ENCODE peak calls at places on chromosomes 7 and 10, in four cellular contexts. One of them, this sample, is unnamed.

GRCh38 chr10:129580897-129581296 is 113.9 kb downstream of the MGMT start:
- DNase-seq in trophoblast cell: no peak
- DNase-seq in IMR-90: no peak
- DNase-seq in neuronal stem cell: no peak
- DNase-seq in this sample: no peak

GRCh38 chr7:44380831-44381493 is 55.6 kb upstream of the CAMK2B start:
- DNase-seq in IMR-90: peak
- DNase-seq in trophoblast cell: no peak
- DNase-seq in neuronal stem cell: no peak
- DNase-seq in this sample: peak

GRCh38 chr7:73717991-73718405 is 1.5 kb downstream of the STX1A start:
- DNase-seq in trophoblast cell: peak
- DNase-seq in IMR-90: peak
- DNase-seq in neuronal stem cell: no peak
- DNase-seq in this sample: no peak

GRCh38 chr10:77305650-77306632 is 331.7 kb downstream of the KCNMA1 start:
- DNase-seq in neuronal stem cell: no peak
- DNase-seq in IMR-90: peak
- DNase-seq in trophoblast cell: no peak
- DNase-seq in this sample: no peak

GRCh38 chr10:17065273-17065672 is 64.3 kb downstream of the CUBN start:
- DNase-seq in neuronal stem cell: no peak
- DNase-seq in trophoblast cell: no peak
- DNase-seq in IMR-90: no peak
- DNase-seq in this sample: no peak

GRCh38 chr7:75042299-75042698 is 31.3 kb downstream of the RCC1L start:
- DNase-seq in trophoblast cell: no peak
- DNase-seq in IMR-90: no peak
- DNase-seq in neuronal stem cell: no peak
- DNase-seq in this sample: no peak

GRCh38 chr10:71746344-71747037 is 26.8 kb downstream of the VSIR start:
- DNase-seq in trophoblast cell: no peak
- DNase-seq in neuronal stem cell: no peak
- DNase-seq in IMR-90: no peak
- DNase-seq in this sample: peak

GRCh38 chr10:53005612-53006325 is 233.2 kb upstream of the MBL2 start:
- DNase-seq in IMR-90: no peak
- DNase-seq in neuronal stem cell: no peak
- DNase-seq in trophoblast cell: no peak
- DNase-seq in this sample: no peak

GRCh38 chr10:131207584-131208532 is 103.7 kb downstream of the TCERG1L start:
- DNase-seq in IMR-90: no peak
- DNase-seq in neuronal stem cell: no peak
- DNase-seq in trophoblast cell: no peak
- DNase-seq in this sample: peak

GRCh38 chr10:46282460-46283216 is 4.2 kb upstream of the ANTXRL start:
- DNase-seq in neuronal stem cell: peak
- DNase-seq in IMR-90: peak
- DNase-seq in trophoblast cell: peak
- DNase-seq in this sample: peak

DNA sequence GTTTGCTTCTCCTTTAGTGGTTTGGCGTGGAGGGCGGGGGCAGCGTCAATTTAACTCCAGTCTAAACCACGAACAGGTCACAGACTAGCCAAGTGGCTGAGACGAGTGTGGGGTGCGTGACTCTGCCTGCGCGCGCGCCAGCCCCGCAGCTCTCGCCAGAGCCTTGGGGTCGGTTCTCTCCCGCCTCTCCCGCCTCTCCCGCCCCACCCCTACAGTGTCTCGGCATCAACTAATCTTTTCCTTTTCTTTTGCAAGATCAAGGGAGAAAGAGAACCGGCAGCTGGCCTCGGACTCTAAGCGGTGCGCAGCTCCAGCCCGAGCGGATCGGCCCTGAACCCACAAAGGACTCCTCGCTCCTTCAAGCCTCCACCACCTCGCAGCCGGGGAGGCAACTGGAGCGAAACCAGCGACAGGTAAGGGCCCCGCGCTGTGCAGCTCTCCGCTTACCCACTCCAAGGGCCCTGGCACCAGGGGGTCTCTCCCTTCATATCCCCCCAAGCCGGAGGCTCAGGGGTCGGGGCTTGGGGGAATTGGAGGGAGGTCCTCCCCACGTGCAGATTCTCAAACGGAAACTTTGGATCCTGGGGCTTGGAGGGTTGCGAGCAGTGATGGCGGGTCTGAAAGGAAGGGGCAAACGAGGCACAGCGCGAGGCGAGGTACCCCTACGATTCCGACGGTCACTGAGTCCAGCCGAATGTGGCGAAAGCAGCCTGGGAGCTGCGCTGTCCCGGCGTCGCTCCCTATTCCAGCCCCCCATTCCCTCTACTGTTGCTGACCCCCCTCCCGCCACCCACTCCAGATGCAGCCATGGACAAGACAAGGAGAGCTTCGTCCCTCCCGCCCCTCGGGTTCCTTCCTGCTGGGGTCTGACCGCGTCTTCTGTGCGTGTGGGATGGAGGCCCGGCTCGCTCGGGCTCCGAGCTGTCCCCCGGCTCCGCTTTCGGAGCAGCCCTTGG is 832 bp downstream of the CHRM2 start:
- DNase-seq in trophoblast cell: no peak
- DNase-seq in IMR-90: peak
- DNase-seq in neuronal stem cell: peak
- DNase-seq in this sample: peak
- H2BK120ac ChIP-seq in trophoblast cell: no peak
- H2BK120ac ChIP-seq in IMR-90: peak
- H2BK120ac ChIP-seq in neuronal stem cell: no peak
- H2BK120ac ChIP-seq in this sample: no peak

DNA sequence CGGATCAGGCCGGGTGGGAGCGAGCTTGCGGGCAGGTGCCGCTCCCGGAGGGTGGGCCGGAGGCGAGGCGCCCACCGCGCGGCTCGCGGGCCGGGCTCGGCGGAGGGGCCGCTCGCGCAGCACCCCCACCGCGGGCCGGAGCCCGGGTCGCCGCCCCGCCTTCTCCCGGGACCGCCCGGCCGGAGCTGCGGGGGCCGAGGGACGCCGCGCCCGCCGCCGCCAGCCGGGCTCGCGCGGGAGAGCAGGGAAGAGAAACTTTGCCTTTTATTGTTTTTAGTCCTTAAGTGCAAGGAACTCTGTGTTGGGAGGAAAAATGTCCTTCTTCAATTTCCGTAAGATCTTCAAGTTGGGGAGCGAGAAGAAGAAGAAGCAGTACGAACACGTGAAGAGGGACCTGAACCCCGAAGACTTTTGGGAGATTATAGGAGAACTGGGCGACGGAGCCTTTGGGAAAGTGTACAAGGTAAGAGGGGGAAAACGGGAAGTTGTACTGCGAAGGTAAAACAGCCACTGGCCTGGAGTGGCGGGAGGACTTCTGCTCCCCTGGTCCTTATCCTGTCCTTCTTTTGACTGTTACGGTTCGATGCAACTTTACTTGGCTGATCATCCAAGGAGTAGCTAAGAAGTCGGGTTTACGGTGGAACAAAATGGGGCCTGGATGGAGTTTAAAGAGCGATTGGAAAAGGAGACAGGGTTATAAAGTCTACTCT is 648 bp downstream of the SLK start:
- DNase-seq in neuronal stem cell: peak
- DNase-seq in IMR-90: no peak
- DNase-seq in trophoblast cell: no peak
- DNase-seq in this sample: no peak
- H2BK120ac ChIP-seq in neuronal stem cell: no peak
- H2BK120ac ChIP-seq in IMR-90: no peak
- H2BK120ac ChIP-seq in trophoblast cell: peak
- H2BK120ac ChIP-seq in this sample: no peak

GRCh38 chr10:111998728-111999127 is 184.8 kb downstream of the GPAM start:
- DNase-seq in IMR-90: no peak
- DNase-seq in trophoblast cell: no peak
- DNase-seq in neuronal stem cell: no peak
- DNase-seq in this sample: no peak

GRCh38 chr10:112002191-112002590 is 181.4 kb downstream of the GPAM start:
- DNase-seq in IMR-90: no peak
- DNase-seq in trophoblast cell: no peak
- DNase-seq in neuronal stem cell: no peak
- DNase-seq in this sample: no peak

GRCh38 chr10:112000466-112000865 is 183.1 kb downstream of the GPAM start:
- DNase-seq in neuronal stem cell: no peak
- DNase-seq in IMR-90: no peak
- DNase-seq in trophoblast cell: peak
- DNase-seq in this sample: no peak

GRCh38 chr10:111999915-112000302 is 183.7 kb downstream of the GPAM start:
- DNase-seq in trophoblast cell: no peak
- DNase-seq in IMR-90: no peak
- DNase-seq in neuronal stem cell: no peak
- DNase-seq in this sample: no peak

GRCh38 chr10:111999205-111999914 is 184.2 kb downstream of the GPAM start:
- DNase-seq in trophoblast cell: no peak
- DNase-seq in neuronal stem cell: peak
- DNase-seq in IMR-90: no peak
- DNase-seq in this sample: peak
- H2BK120ac ChIP-seq in trophoblast cell: no peak
- H2BK120ac ChIP-seq in neuronal stem cell: no peak
- H2BK120ac ChIP-seq in IMR-90: no peak
- H2BK120ac ChIP-seq in this sample: no peak

GRCh38 chr7:139680676-139681462 is 96.9 kb downstream of the HIPK2 start:
- DNase-seq in trophoblast cell: peak
- DNase-seq in neuronal stem cell: no peak
- DNase-seq in IMR-90: peak
- DNase-seq in this sample: no peak
- H2BK120ac ChIP-seq in trophoblast cell: no peak
- H2BK120ac ChIP-seq in neuronal stem cell: no peak
- H2BK120ac ChIP-seq in IMR-90: peak
- H2BK120ac ChIP-seq in this sample: peak

DNA sequence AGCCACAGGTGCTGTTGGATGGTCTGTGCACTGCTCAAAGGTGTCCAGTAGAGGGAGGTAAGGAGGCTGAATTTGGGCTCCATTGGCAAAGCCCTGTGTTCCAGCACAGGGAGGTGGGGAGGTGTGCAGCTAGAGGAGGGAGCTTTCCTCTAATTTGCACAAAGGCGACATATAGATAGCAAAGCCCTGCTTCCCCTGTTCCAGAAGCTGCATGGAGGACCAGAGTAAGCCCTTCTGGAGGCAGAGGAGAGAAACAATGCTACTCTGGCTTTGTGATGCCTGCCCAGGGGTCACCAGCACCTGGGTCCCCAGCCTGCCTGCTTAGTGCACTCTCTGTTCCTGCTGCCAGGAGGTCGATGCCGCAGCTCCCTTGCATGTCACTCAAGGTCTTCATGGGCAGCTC is 3.4 kb upstream of the ARHGAP22 start:
- DNase-seq in trophoblast cell: peak
- DNase-seq in IMR-90: no peak
- DNase-seq in neuronal stem cell: no peak
- DNase-seq in this sample: peak
- H2BK120ac ChIP-seq in trophoblast cell: no peak
- H2BK120ac ChIP-seq in IMR-90: peak
- H2BK120ac ChIP-seq in neuronal stem cell: no peak
- H2BK120ac ChIP-seq in this sample: no peak

GRCh38 chr7:158009886-158010285 is 577.7 kb downstream of the PTPRN2 start:
- DNase-seq in neuronal stem cell: no peak
- DNase-seq in IMR-90: no peak
- DNase-seq in trophoblast cell: no peak
- DNase-seq in this sample: no peak
- H2BK120ac ChIP-seq in neuronal stem cell: no peak
- H2BK120ac ChIP-seq in IMR-90: no peak
- H2BK120ac ChIP-seq in trophoblast cell: no peak
- H2BK120ac ChIP-seq in this sample: no peak

GRCh38 chr7:47763063-47763974 is 181.4 kb upstream of the TNS3 start:
- DNase-seq in neuronal stem cell: peak
- DNase-seq in trophoblast cell: no peak
- DNase-seq in IMR-90: peak
- DNase-seq in this sample: no peak

GRCh38 chr7:47764746-47765145 is 182.8 kb upstream of the TNS3 start:
- DNase-seq in trophoblast cell: no peak
- DNase-seq in neuronal stem cell: no peak
- DNase-seq in IMR-90: no peak
- DNase-seq in this sample: no peak

GRCh38 chr7:47762746-47763062 is 180.8 kb upstream of the TNS3 start:
- DNase-seq in IMR-90: no peak
- DNase-seq in neuronal stem cell: no peak
- DNase-seq in trophoblast cell: no peak
- DNase-seq in this sample: no peak

GRCh38 chr7:47765373-47765979 is 182.8 kb downstream of the PKD1L1 start:
- DNase-seq in neuronal stem cell: no peak
- DNase-seq in IMR-90: no peak
- DNase-seq in trophoblast cell: no peak
- DNase-seq in this sample: no peak

DNA sequence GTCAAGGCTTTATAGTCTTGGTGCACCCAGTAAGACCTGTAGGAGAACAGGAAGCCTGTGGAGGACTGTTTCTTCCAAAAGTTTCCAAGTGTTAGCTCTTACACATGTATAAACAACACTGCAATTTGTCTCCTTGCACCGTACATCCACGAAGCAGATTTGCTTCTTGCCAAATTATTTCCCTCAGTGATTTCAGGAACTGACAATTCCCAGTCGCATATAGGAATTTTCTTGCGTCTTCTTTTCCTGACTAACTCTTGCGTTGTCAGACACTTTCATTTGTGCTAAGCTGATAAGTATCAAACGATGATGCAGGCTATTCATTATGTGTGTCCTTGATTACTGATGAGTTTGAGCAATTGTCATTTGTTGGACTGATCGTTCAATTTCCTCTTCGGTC is 182.1 kb downstream of the PKD1L1 start:
- DNase-seq in trophoblast cell: no peak
- DNase-seq in neuronal stem cell: no peak
- DNase-seq in IMR-90: no peak
- DNase-seq in this sample: no peak
- H2BK120ac ChIP-seq in trophoblast cell: peak
- H2BK120ac ChIP-seq in neuronal stem cell: no peak
- H2BK120ac ChIP-seq in IMR-90: peak
- H2BK120ac ChIP-seq in this sample: no peak

GRCh38 chr10:90969947-90970673 is 49.2 kb upstream of the ANKRD1 start:
- DNase-seq in trophoblast cell: peak
- DNase-seq in neuronal stem cell: no peak
- DNase-seq in IMR-90: peak
- DNase-seq in this sample: no peak
- H2BK120ac ChIP-seq in trophoblast cell: no peak
- H2BK120ac ChIP-seq in neuronal stem cell: no peak
- H2BK120ac ChIP-seq in IMR-90: peak
- H2BK120ac ChIP-seq in this sample: no peak

DNA sequence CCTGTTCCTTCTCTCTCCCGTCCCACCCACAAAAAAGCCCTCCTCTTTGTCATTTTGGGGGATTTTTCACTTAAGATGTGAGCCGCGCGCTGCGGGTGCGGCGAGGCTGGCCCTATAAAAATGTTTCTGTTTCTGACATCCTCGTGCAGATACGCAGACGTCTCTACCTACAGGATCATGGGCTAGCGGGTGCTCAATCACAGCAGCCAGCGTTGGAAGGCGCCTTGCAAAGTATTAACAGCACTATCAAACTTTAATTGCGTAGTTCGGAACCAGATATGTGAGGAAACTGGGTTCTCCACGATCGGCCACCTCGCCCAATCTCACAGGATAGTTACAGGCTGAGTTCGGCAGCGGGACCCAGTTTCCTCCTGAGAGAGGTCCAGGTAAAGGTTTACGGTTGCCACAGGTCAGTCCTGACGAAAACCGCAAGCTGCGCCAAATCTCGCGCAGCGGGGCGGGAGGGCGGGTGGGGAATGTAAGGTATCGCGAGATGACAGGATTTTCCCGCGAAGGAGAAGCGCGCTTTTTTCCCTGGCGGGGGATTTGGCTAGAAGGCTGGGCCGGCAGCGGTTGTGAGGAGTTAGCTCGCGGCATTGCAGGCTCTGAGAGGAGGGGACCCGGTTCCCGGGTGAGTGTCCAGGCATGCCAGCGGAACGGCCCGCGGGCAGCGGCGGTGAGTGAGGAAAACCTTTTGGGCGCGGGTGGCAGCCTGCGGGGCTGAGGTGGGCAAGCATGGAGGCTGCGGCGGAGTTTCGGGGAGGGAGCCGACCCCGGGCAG is at the start of gene HELLS:
- DNase-seq in IMR-90: peak
- DNase-seq in trophoblast cell: peak
- DNase-seq in neuronal stem cell: peak
- DNase-seq in this sample: peak
- H2BK120ac ChIP-seq in IMR-90: peak
- H2BK120ac ChIP-seq in trophoblast cell: peak
- H2BK120ac ChIP-seq in neuronal stem cell: no peak
- H2BK120ac ChIP-seq in this sample: no peak

This sample was measured in H9.